ENCODE peak calls at places on chromosomes 3 and 15, in six cellular contexts. C, Z, W, S, Q and E are unnamed samples.

GRCh38 chr3:139378587-139378986 is 10.9 kb downstream of the COPB2 start:
- DNase-seq in C (no peak), Z (no peak), W (no peak), S (no peak), Q (peak; percentile 15), E (no peak)

GRCh38 chr3:167605871-167606270 is 47.9 kb downstream of the WDR49 start:
- DNase-seq in C (no peak), Z (no peak), W (no peak), S (no peak), Q (no peak), E (no peak)

GRCh38 chr3:155069729-155070128 is 10.4 kb upstream of the MME start:
- DNase-seq in C (no peak), Z (no peak), W (no peak), S (no peak), Q (peak; percentile 54), E (no peak)

GRCh38 chr15:73991260-73991659 is 835 bp downstream of the STOML1 start:
- DNase-seq in C (no peak), Z (no peak), W (no peak), S (peak; percentile 57), Q (peak; percentile 50), E (no peak)

GRCh38 chr15:51321316-51321715 is 17.1 kb downstream of the CYP19A1 start:
- DNase-seq in C (no peak), Z (no peak), W (no peak), S (no peak), Q (no peak), E (no peak)

GRCh38 chr3:50454671-50455070 is 48.8 kb downstream of the CACNA2D2 start:
- DNase-seq in C (no peak), Z (no peak), W (no peak), S (no peak), Q (no peak), E (no peak)

GRCh38 chr3:142647856-142648255 is 51.7 kb downstream of the PLS1 start:
- DNase-seq in C (peak; percentile 25), Z (no peak), W (no peak), S (peak; percentile 70), Q (peak; percentile 72), E (peak; percentile 81)

GRCh38 chr3:172232579-172232978 is 193.2 kb downstream of the FNDC3B start:
- DNase-seq in C (no peak), Z (no peak), W (no peak), S (no peak), Q (no peak), E (no peak)

GRCh38 chr3:3189961-3190360 is 10.5 kb upstream of the CRBN start:
- DNase-seq in C (no peak), Z (no peak), W (no peak), S (no peak), Q (no peak), E (no peak)

GRCh38 chr3:182710557-182711157 is 82.6 kb upstream of the ATP11B start:
- DNase-seq in C (no peak), Z (no peak), W (no peak), S (no peak), Q (peak; percentile 13), E (peak; percentile 61)

GRCh38 chr15:53962646-53963561 is 15.3 kb upstream of the UNC13C start:
- DNase-seq in C (peak; percentile 18), Z (no peak), W (no peak), S (peak; percentile 24), Q (no peak), E (peak; percentile 32)

GRCh38 chr3:162897286-162897685 is 1400.7 kb downstream of the OTOL1 start:
- DNase-seq in C (no peak), Z (no peak), W (no peak), S (no peak), Q (no peak), E (no peak)

GRCh38 chr3:77186728-77187127 is 146.8 kb downstream of the ROBO2 start:
- DNase-seq in C (no peak), Z (no peak), W (no peak), S (no peak), Q (no peak), E (peak; percentile 15)

GRCh38 chr15:56989411-56989924 is 71.0 kb downstream of the TCF12 start:
- DNase-seq in C (peak; percentile 37), Z (no peak), W (no peak), S (no peak), Q (no peak), E (no peak)

GRCh38 chr3:181103605-181104004 is 114.1 kb upstream of the DNAJC19 start:
- DNase-seq in C (peak; percentile 16), Z (no peak), W (no peak), S (no peak), Q (no peak), E (peak; percentile 50)

GRCh38 chr15:40506964-40507571 is 36.3 kb downstream of the CHST14 start:
- DNase-seq in C (peak; percentile 71), Z (peak; percentile 45), W (peak; percentile 81), S (peak; percentile 73), Q (peak; percentile 65), E (peak; percentile 87)

GRCh38 chr3:190886945-190887344 is 24.5 kb upstream of the GMNC start:
- DNase-seq in C (peak; percentile 1), Z (no peak), W (no peak), S (no peak), Q (peak; percentile 26), E (peak; percentile 51)

GRCh38 chr15:58369261-58369699 is 62.5 kb upstream of the LIPC start:
- DNase-seq in C (no peak), Z (peak; percentile 19), W (no peak), S (no peak), Q (peak; percentile 93), E (peak; percentile 63)

GRCh38 chr3:464255-464654 is 267.7 kb downstream of the CHL1 start:
- DNase-seq in C (no peak), Z (no peak), W (no peak), S (no peak), Q (no peak), E (no peak)

GRCh38 chr3:463793-464192 is 267.2 kb downstream of the CHL1 start:
- DNase-seq in C (no peak), Z (no peak), W (no peak), S (no peak), Q (no peak), E (no peak)

GRCh38 chr3:473284-473800 is 276.8 kb downstream of the CHL1 start:
- DNase-seq in C (no peak), Z (no peak), W (no peak), S (no peak), Q (no peak), E (no peak)

GRCh38 chr3:462851-463250 is 266.3 kb downstream of the CHL1 start:
- DNase-seq in C (no peak), Z (no peak), W (no peak), S (no peak), Q (no peak), E (no peak)

DNA sequence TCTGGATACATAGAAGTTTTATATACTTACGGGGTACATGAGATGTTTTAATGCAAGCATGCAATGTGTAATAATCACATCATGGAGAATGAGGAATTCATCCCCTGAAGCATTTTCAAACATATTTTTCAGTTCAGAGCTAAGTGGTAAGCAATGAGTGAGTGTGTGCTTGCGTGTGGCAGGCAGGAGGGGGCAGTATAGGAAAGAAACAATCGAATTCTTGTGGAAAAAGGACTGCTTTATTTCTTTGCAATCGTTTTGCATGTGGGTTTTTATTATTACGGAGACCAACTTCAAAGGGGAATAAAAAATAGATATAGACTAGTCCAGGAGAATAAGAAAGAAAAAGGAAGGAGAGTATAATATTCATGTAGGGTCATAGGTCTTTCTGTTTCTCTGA is 271.6 kb downstream of the CHL1 start:
- DNase-seq in C (peak; percentile 1), Z (no peak), W (no peak), S (no peak), Q (no peak), E (peak; percentile 25)
- H3K9me3 ChIP-seq in C (no peaks in the 10 kb centered on the region), Z (peaks cover 5% of the 10 kb centered on the region), W (no peaks in the 10 kb centered on the region), S (no peaks in the 10 kb centered on the region), Q (no peaks in the 10 kb centered on the region), E (peaks cover 14% of the 10 kb centered on the region)

DNA sequence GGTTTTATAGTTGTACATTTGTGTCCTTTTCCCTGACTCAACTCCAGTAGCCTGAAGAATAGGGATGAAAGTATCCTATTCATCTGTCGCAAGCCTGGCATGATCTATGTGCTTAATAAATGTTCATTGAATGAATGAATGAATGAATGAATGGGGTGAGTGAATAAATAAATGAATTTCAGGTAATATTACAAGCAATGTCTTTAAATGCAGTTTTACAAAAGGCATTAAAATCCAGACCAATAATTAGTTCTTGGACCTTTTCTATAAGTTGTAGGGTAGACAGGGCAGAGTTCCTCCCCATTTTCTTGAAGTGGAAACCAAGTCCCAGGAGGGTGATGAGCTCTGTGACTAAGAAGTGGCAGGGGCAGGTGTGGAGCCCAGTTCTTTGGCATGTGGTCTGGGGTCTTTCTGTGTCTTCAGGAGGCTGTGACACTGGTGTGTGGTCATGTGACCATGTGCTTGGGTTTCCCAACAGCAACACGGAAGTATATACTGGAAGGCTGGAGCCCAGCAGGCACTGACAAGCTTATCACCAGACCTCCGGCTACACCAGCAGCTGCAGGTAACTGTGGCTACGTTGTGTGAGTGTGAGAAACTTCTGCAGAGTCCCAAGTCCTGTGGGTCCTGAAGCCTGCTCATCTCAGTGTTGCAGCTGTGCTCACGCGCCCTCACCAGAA is 18.3 kb downstream of the XYLB start:
- DNase-seq in C (no peak), Z (no peak), W (no peak), S (no peak), Q (no peak), E (no peak)
- H3K9me3 ChIP-seq in C (no peaks in the 10 kb centered on the region), Z (no peaks in the 10 kb centered on the region), W (no peaks in the 10 kb centered on the region), S (no peaks in the 10 kb centered on the region), Q (no peaks in the 10 kb centered on the region), E (no peaks in the 10 kb centered on the region)

GRCh38 chr15:79919749-79920511 is 23.1 kb upstream of the MTHFS start:
- DNase-seq in C (no peak), Z (no peak), W (no peak), S (no peak), Q (no peak), E (no peak)
- H3K9me3 ChIP-seq in C (peaks cover 69% of the 10 kb centered on the region), Z (peaks cover 71% of the 10 kb centered on the region), W (no peaks in the 10 kb centered on the region), S (peaks cover 3% of the 10 kb centered on the region), Q (no peaks in the 10 kb centered on the region), E (peaks cover 26% of the 10 kb centered on the region)

GRCh38 chr15:95451891-95452290 is 878.6 kb upstream of the NR2F2 start:
- DNase-seq in C (no peak), Z (no peak), W (no peak), S (no peak), Q (no peak), E (no peak)
- H3K9me3 ChIP-seq in C (no peaks in the 10 kb centered on the region), Z (no peaks in the 10 kb centered on the region), W (no peaks in the 10 kb centered on the region), S (no peaks in the 10 kb centered on the region), Q (no peaks in the 10 kb centered on the region), E (no peaks in the 10 kb centered on the region)

GRCh38 chr15:79918278-79918677 is 21.5 kb upstream of the MTHFS start:
- DNase-seq in C (no peak), Z (no peak), W (no peak), S (no peak), Q (no peak), E (no peak)
- H3K9me3 ChIP-seq in C (peaks cover 83% of the 10 kb centered on the region), Z (peaks cover 87% of the 10 kb centered on the region), W (no peaks in the 10 kb centered on the region), S (peaks cover 8% of the 10 kb centered on the region), Q (no peaks in the 10 kb centered on the region), E (peaks cover 36% of the 10 kb centered on the region)